ENCODE peak calls at places on chromosome 19, in nine cellular contexts. V, F, K, H, M, Q, U, D and S are unnamed samples.

GRCh38 chr19:55166530-55167268 is at the start of gene DNAAF3:
- DNase-seq in V (peak), F (peak), K (peak), H (peak), M (peak), Q (peak), U (peak), D (peak), S (peak)

GRCh38 chr19:3785938-3786824 is at the start of gene MATK:
- DNase-seq in V (no peak), F (peak), K (no peak), H (no peak), M (no peak), Q (peak), U (no peak), D (no peak), S (no peak)

GRCh38 chr19:18273566-18274302 is 518 bp downstream of the IQCN start:
- DNase-seq in V (no peak), F (no peak), K (no peak), H (no peak), M (no peak), Q (no peak), U (no peak), D (no peak), S (no peak)

GRCh38 chr19:45515081-45515624 is 7.9 kb downstream of the VASP start:
- DNase-seq in V (peak), F (no peak), K (no peak), H (peak), M (no peak), Q (no peak), U (peak), D (no peak), S (no peak)

GRCh38 chr19:58558066-58558622 is at the start of gene UBE2M:
- DNase-seq in V (no peak), F (no peak), K (peak), H (peak), M (peak), Q (peak), U (peak), D (peak), S (peak)

GRCh38 chr19:20038358-20039202 is 725 bp downstream of the ZNF682 start:
- DNase-seq in V (no peak), F (no peak), K (no peak), H (no peak), M (no peak), Q (no peak), U (no peak), D (peak), S (no peak)

GRCh38 chr19:55197531-55197930 is 11.8 kb downstream of the PTPRH start:
- DNase-seq in V (no peak), F (no peak), K (no peak), H (no peak), M (no peak), Q (no peak), U (no peak), D (no peak), S (no peak)

GRCh38 chr19:49801966-49802661 is 11.0 kb downstream of the FUZ start:
- DNase-seq in V (no peak), F (no peak), K (peak), H (no peak), M (peak), Q (peak), U (no peak), D (peak), S (no peak)

GRCh38 chr19:45773384-45773783 is 4.3 kb upstream of the SIX5 start:
- DNase-seq in V (no peak), F (no peak), K (no peak), H (no peak), M (no peak), Q (no peak), U (no peak), D (no peak), S (no peak)

GRCh38 chr19:27955484-27955883 is 1257.5 kb downstream of the UQCRFS1 start:
- DNase-seq in V (no peak), F (no peak), K (no peak), H (no peak), M (no peak), Q (no peak), U (no peak), D (no peak), S (no peak)

GRCh38 chr19:7874857-7875393 is 735 bp upstream of the PRR36 start:
- DNase-seq in V (no peak), F (no peak), K (no peak), H (no peak), M (no peak), Q (no peak), U (no peak), D (no peak), S (no peak)

GRCh38 chr19:47228937-47229673 is 1.9 kb downstream of the BBC3 start:
- DNase-seq in V (peak), F (no peak), K (no peak), H (no peak), M (no peak), Q (no peak), U (peak), D (peak), S (no peak)

GRCh38 chr19:50723069-50723468 is at the start of gene CLEC11A:
- DNase-seq in V (no peak), F (no peak), K (peak), H (no peak), M (no peak), Q (peak), U (no peak), D (peak), S (no peak)

GRCh38 chr19:47253467-47253881 is 2.9 kb upstream of the CCDC9 start:
- DNase-seq in V (peak), F (no peak), K (no peak), H (no peak), M (no peak), Q (no peak), U (no peak), D (peak), S (no peak)

GRCh38 chr19:56689198-56689597 is 17.6 kb upstream of the ZNF835 start:
- DNase-seq in V (no peak), F (no peak), K (no peak), H (no peak), M (no peak), Q (no peak), U (no peak), D (no peak), S (no peak)

GRCh38 chr19:48506138-48506733 is 5.4 kb downstream of the LMTK3 start:
- DNase-seq in V (peak), F (peak), K (no peak), H (no peak), M (no peak), Q (no peak), U (no peak), D (peak), S (no peak)

GRCh38 chr19:41265376-41266153 is 1.4 kb downstream of the HNRNPUL1 start:
- DNase-seq in V (peak), F (peak), K (peak), H (no peak), M (peak), Q (peak), U (no peak), D (peak), S (no peak)

GRCh38 chr19:49103331-49104085 is 10.7 kb upstream of the LIN7B start:
- DNase-seq in V (no peak), F (no peak), K (no peak), H (no peak), M (no peak), Q (no peak), U (no peak), D (no peak), S (no peak)

GRCh38 chr19:40055832-40056504 is at the start of gene ZNF780B:
- DNase-seq in V (peak), F (peak), K (peak), H (peak), M (peak), Q (peak), U (peak), D (peak), S (no peak)

GRCh38 chr19:12884202-12884601 is 2.8 kb downstream of the KLF1 start:
- DNase-seq in V (no peak), F (no peak), K (no peak), H (no peak), M (no peak), Q (no peak), U (no peak), D (no peak), S (no peak)

GRCh38 chr19:27794444-27795042 is 1418.4 kb downstream of the UQCRFS1 start:
- DNase-seq in V (peak), F (no peak), K (peak), H (no peak), M (no peak), Q (peak), U (no peak), D (peak), S (no peak)

GRCh38 chr19:45782162-45782623 is at the start of gene DMPK:
- DNase-seq in V (no peak), F (no peak), K (no peak), H (no peak), M (no peak), Q (peak), U (no peak), D (no peak), S (no peak)

GRCh38 chr19:38830039-38830733 is 1.4 kb downstream of the ECH1 start:
- DNase-seq in V (no peak), F (no peak), K (no peak), H (no peak), M (no peak), Q (no peak), U (no peak), D (peak), S (no peak)

GRCh38 chr19:33580026-33580644 is 41.6 kb upstream of the CHST8 start:
- DNase-seq in V (peak), F (no peak), K (no peak), H (no peak), M (no peak), Q (no peak), U (no peak), D (no peak), S (no peak)

GRCh38 chr19:48819366-48819816 is 8.6 kb upstream of the BCAT2 start:
- DNase-seq in V (no peak), F (peak), K (no peak), H (peak), M (no peak), Q (peak), U (peak), D (peak), S (no peak)

GRCh38 chr19:39297931-39298634 is 1.9 kb downstream of the IFNL1 start:
- DNase-seq in V (no peak), F (no peak), K (no peak), H (peak), M (no peak), Q (no peak), U (peak), D (no peak), S (peak)

GRCh38 chr19:50205681-50206138 is 2.3 kb downstream of the MYH14 start:
- DNase-seq in V (no peak), F (no peak), K (no peak), H (peak), M (no peak), Q (peak), U (peak), D (no peak), S (peak)

GRCh38 chr19:45782820-45783785 is 813 bp upstream of the DMPK start:
- DNase-seq in V (no peak), F (peak), K (no peak), H (no peak), M (no peak), Q (peak), U (no peak), D (peak), S (no peak)

DNA sequence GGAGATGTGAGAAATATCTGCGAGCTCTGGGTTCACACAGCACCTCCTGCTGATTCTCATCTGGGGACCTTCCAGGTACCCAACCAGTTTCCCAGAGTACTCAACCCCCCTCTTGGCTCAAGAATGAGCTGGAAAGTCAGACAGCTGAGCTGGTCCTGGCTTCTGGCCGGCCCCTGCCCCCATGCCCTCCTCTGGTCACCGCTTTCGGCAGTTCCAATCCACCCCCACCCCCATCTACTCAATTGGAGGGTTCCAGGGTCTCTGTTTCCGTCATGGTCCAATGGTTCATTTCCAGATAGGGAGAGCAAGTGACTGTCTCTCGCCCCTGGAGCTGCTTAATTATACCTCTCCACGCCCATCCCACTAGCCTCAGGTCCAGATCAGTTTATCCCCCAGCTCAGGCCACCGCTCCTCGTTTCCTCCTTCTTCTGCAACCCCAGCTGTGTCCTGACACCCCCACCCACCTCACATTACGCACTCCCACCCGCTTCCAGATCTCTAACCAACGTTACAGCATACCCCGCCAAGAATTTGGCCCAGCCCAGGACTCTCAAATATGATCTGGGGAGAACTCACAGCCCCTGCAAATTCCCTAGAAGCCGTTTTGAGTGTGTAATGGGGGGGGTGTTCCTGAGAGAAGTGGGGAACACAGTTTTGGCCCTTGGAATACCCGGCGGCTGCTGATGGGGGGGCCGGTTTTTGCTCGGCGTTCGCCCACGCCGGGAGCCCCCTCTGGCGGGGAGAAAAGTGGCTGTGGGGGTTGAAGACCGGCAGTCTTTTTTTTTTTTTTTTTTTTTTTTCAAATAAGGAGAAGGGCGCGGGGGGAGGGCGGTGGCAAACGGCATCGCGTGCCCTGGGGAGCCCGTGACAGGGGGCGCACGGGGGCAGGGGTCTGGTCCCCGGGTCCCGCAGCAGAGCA is 1.8 kb upstream of the PDE4A start:
- DNase-seq in V (no peak), F (no peak), K (peak), H (no peak), M (no peak), Q (peak), U (no peak), D (no peak), S (no peak)
- TF ChIP-seq CTCF in V (no peak), F (no peak), K (no peak), H (no peak), M (no peak), Q (no peak), U (no peak), D (no peak), S (peak)

GRCh38 chr19:14843169-14843568 is 5.6 kb downstream of the OR7A10 start:
- DNase-seq in V (no peak), F (no peak), K (no peak), H (no peak), M (no peak), Q (no peak), U (no peak), D (no peak), S (no peak)
- TF ChIP-seq CTCF in V (no peak), F (no peak), K (no peak), H (no peak), M (no peak), Q (no peak), U (no peak), D (no peak), S (no peak)

DNA sequence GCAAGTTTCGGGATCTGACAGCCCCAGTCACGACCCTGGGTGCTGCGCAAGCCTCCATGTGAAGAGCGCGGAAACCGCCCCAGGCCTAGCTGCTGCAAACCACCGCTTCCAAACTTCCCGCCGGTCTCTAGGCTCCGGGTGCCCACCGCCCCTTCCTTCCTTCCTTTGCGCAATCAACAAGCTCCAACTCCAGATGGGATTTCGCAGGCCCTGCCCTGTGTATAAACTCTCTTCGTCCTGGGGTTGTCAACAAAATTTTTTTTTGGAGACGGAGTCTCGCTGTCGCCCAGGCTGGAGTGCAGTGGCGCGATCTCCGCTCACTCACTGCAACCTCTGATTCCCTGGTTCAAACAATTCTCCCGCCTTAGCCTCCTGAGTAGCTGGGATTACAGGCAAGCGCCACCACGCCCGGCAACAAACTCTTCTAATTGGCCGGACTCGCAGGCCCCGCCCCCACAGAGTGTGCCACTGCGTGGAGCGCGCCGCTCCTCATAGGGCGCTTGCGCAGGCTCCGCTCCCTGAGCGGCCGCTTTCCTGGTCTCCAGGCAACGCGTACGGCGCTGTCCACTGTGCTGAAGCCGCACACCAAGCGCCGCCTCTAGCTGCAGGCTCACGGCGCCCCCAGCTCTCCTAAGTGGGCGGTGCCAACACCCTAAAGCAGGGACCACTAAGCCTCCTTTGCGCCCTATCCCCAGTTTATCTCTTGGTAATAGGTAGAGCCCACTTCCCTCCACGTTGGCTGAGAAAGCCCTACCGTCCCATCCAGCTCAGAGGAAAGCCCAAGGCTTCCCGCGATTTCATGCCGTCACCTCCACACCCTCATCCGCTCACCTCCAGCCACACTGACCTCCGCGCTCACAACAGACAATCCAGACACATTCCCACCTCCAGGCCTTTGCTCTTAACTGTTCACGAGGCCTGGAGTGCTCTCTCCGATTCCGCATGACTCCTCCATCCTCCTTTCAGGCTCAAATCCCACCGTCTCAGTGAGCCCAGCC is 5.5 kb upstream of the QTRT1 start:
- DNase-seq in V (peak), F (peak), K (peak), H (peak), M (peak), Q (peak), U (peak), D (peak), S (peak)
- TF ChIP-seq CTCF in V (peak), F (no peak), K (no peak), H (no peak), M (no peak), Q (no peak), U (no peak), D (no peak), S (peak)

GRCh38 chr19:640156-640548 is 473 bp downstream of the FGF22 start:
- DNase-seq in V (no peak), F (no peak), K (no peak), H (no peak), M (no peak), Q (no peak), U (no peak), D (no peak), S (no peak)
- TF ChIP-seq CTCF in V (no peak), F (no peak), K (no peak), H (no peak), M (no peak), Q (no peak), U (no peak), D (no peak), S (no peak)

DNA sequence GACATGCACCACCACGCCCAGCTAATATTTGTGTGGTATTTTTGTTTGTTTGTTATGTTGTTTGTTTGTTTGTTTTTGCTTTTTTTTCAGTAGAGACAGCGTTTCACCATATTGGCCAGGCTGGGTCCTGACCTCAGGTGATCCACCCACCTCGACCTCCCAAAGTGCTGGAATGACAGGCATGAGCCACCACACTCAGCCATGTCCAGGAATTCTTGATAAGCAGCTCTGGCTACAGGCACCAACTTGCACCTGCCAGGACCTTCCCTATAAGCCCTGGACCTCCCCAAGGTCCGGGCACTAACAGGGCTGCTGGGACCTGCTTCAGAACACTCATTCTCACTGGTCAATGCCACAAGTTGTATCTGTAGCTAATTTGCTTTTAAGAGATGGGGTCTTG is 48.7 kb downstream of the TINCR start:
- DNase-seq in V (no peak), F (no peak), K (no peak), H (no peak), M (no peak), Q (no peak), U (no peak), D (no peak), S (no peak)
- TF ChIP-seq CTCF in V (no peak), F (no peak), K (no peak), H (no peak), M (no peak), Q (no peak), U (no peak), D (no peak), S (no peak)

GRCh38 chr19:5987077-5987818 is 9.3 kb upstream of the RANBP3 start:
- DNase-seq in V (peak), F (peak), K (peak), H (peak), M (peak), Q (no peak), U (no peak), D (peak), S (no peak)
- TF ChIP-seq CTCF in V (peak), F (peak), K (peak), H (peak), M (peak), Q (peak), U (peak), D (peak), S (peak)

DNA sequence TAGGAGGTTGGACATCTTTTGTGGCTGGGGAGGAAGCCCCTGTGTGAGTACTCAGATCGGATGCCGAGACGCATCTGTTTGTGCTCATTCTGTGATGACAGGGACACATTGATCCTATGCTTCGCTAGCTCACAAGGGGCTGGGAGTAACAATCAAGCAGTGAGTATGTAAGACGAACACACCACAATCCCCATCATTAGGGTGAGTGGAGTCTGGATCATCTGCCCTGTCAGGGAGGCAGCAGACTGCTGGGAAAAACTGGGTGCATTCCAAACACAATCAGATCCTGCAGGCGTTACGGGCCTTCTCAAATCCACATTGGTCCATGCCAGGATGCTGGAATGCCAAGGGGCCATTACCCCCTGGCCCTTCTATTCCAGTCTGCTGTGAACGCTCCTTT is 64.1 kb upstream of the TSHZ3 start:
- DNase-seq in V (no peak), F (no peak), K (no peak), H (no peak), M (no peak), Q (no peak), U (no peak), D (no peak), S (no peak)
- TF ChIP-seq CTCF in V (no peak), F (no peak), K (no peak), H (no peak), M (no peak), Q (no peak), U (no peak), D (no peak), S (no peak)

DNA sequence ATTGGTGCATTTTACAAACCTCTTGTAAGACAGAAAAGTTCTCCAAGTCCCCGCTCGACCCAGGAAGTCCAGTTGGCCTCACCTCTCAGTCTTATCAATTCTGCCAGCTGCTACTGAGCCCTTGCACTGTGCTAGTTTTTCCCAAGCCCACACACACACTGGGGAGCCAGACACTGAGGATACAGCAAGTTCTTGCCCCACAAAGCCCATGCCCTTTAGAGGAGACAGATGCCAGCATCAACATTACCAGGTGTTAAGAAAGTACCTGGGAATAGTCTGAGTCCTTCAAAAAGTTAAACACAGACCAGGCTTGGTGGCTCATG is 175.0 kb downstream of the PTPRS start:
- DNase-seq in V (no peak), F (no peak), K (no peak), H (no peak), M (no peak), Q (no peak), U (no peak), D (no peak), S (no peak)
- TF ChIP-seq CTCF in V (no peak), F (no peak), K (no peak), H (no peak), M (no peak), Q (no peak), U (no peak), D (no peak), S (no peak)